ENCODE peak calls at places on chromosomes 1 and 21, in seven cellular contexts. X is colonic mucosa, W is H9, Z is heart right ventricle, J is activated B cell treated with CpG ODN at 0.5 μM for 24 hours, M is tibial artery, U is neural crest cell. H is an unnamed sample.

GRCh38 chr1:1337793-1338147 is 6.7 kb downstream of the TAS1R3 start:
- DNase-seq in X (peak; percentile 72), W (peak; percentile 73), Z (no peak), J (no peak), M (no peak), U (no peak), H (no peak)

GRCh38 chr1:223319373-223319772 is 44.6 kb downstream of the SUSD4 start:
- DNase-seq in X (no peak), W (no peak), Z (no peak), J (no peak), M (no peak), U (no peak), H (no peak)

GRCh38 chr1:77744576-77744975 is 15.1 kb downstream of the USP33 start:
- DNase-seq in X (no peak), W (no peak), Z (no peak), J (no peak), M (no peak), U (no peak), H (no peak)

GRCh38 chr1:227068883-227069282 is 128.8 kb downstream of the COQ8A start:
- DNase-seq in X (no peak), W (no peak), Z (no peak), J (no peak), M (no peak), U (no peak), H (no peak)

GRCh38 chr1:36008546-36009197 is 75.2 kb upstream of the TEKT2 start:
- DNase-seq in X (no peak), W (no peak), Z (no peak), J (no peak), M (no peak), U (no peak), H (no peak)

GRCh38 chr21:42388740-42389448 is 7.0 kb downstream of the TMPRSS3 start:
- DNase-seq in X (no peak), W (no peak), Z (no peak), J (no peak), M (no peak), U (no peak), H (no peak)

GRCh38 chr1:108610073-108610472 is 50.2 kb downstream of the EEIG2 start:
- DNase-seq in X (no peak), W (no peak), Z (peak; percentile 15), J (no peak), M (no peak), U (no peak), H (no peak)

GRCh38 chr21:46316708-46317324 is 6.9 kb downstream of the C21orf58 start:
- DNase-seq in X (no peak), W (no peak), Z (no peak), J (no peak), M (no peak), U (no peak), H (no peak)

GRCh38 chr21:14942801-14943490 is 121.9 kb downstream of the NRIP1 start:
- DNase-seq in X (no peak), W (no peak), Z (no peak), J (no peak), M (no peak), U (no peak), H (no peak)

GRCh38 chr1:7299994-7300393 is 471.1 kb upstream of the VAMP3 start:
- DNase-seq in X (peak; percentile 16), W (no peak), Z (no peak), J (no peak), M (no peak), U (no peak), H (no peak)

GRCh38 chr1:42035205-42035829 is 116.6 kb upstream of the HIVEP3 start:
- DNase-seq in X (peak; percentile 50), W (peak; percentile 74), Z (peak; percentile 59), J (no peak), M (peak; percentile 78), U (peak; percentile 13), H (no peak)

GRCh38 chr1:235843458-235843857 is 23.2 kb downstream of the LYST start:
- DNase-seq in X (peak; percentile 33), W (no peak), Z (no peak), J (no peak), M (no peak), U (no peak), H (no peak)

GRCh38 chr1:97567000-97567749 is 353.7 kb downstream of the DPYD start:
- DNase-seq in X (no peak), W (no peak), Z (no peak), J (no peak), M (no peak), U (no peak), H (no peak)

GRCh38 chr1:24318238-24318987 is 744 bp upstream of the GRHL3 start:
- DNase-seq in X (no peak), W (no peak), Z (no peak), J (no peak), M (no peak), U (no peak), H (no peak)

GRCh38 chr1:94753171-94753972 is 66.8 kb upstream of the SLC44A3 start:
- DNase-seq in X (no peak), W (no peak), Z (peak; percentile 62), J (no peak), M (no peak), U (no peak), H (no peak)

GRCh38 chr1:1833916-1834325 is 55.7 kb upstream of the NADK start:
- DNase-seq in X (no peak), W (no peak), Z (no peak), J (peak; percentile 48), M (peak; percentile 17), U (no peak), H (no peak)

GRCh38 chr1:96715482-96715881 is 6.1 kb upstream of the PTBP2 start:
- DNase-seq in X (no peak), W (peak; percentile 70), Z (no peak), J (no peak), M (no peak), U (no peak), H (no peak)

GRCh38 chr1:216903389-216903754 is 180.1 kb upstream of the ESRRG start:
- DNase-seq in X (no peak), W (no peak), Z (no peak), J (no peak), M (no peak), U (no peak), H (no peak)

GRCh38 chr1:239426821-239427495 is 40.6 kb downstream of the CHRM3 start:
- DNase-seq in X (no peak), W (no peak), Z (no peak), J (no peak), M (no peak), U (no peak), H (no peak)

GRCh38 chr1:33004628-33005027 is 32.1 kb downstream of the AK2 start:
- DNase-seq in X (no peak), W (no peak), Z (no peak), J (no peak), M (no peak), U (no peak), H (no peak)

DNA sequence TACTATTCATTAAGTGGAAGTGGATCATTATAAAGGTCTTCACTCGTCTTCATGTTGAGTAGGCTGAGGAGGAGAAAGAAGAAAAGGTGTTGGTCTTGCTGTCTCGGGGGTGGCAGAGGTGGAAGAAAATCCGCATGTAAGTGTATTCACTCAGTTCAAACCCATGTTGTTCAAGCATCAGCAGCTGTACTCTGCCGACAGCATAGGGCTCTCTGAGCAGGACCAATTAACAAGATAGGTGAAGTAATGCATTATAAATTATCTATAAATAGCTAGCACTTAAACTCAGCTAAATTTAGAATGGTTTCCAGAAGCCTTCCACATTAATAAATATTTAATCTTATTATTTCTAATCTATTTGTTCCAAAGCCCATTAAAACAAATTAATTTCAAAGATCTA is 116.8 kb downstream of the RGS2 start:
- DNase-seq in X (no peak), W (no peak), Z (no peak), J (no peak), M (no peak), U (no peak), H (no peak)
- TF ChIP-seq CTCF in X (no peak), W (no peak), Z (no peak), J (no peak), M (no peak), U (no peak), H (no peak)

GRCh38 chr1:207966521-207966920 is 55.6 kb upstream of the CD34 start:
- DNase-seq in X (no peak), W (no peak), Z (no peak), J (no peak), M (no peak), U (no peak), H (no peak)

GRCh38 chr1:207962716-207963428 is 51.9 kb upstream of the CD34 start:
- DNase-seq in X (peak; percentile 71), W (no peak), Z (peak; percentile 61), J (no peak), M (peak; percentile 76), U (no peak), H (no peak)

GRCh38 chr1:207965602-207966387 is 54.9 kb upstream of the CD34 start:
- DNase-seq in X (no peak), W (no peak), Z (no peak), J (no peak), M (no peak), U (no peak), H (no peak)

GRCh38 chr1:207964195-207964966 is 53.5 kb upstream of the CD34 start:
- DNase-seq in X (no peak), W (no peak), Z (no peak), J (no peak), M (no peak), U (no peak), H (no peak)

GRCh38 chr1:207963429-207964194 is 52.7 kb upstream of the CD34 start:
- DNase-seq in X (peak; percentile 88), W (peak; percentile 85), Z (peak; percentile 87), J (peak; percentile 89), M (peak; percentile 94), U (peak; percentile 96), H (peak; percentile 87)
- TF ChIP-seq CTCF in X (peak; percentile 99), W (peak; percentile 100), Z (peak; percentile 100), J (peak; percentile 54), M (peak; percentile 99), U (peak; percentile 98), H (no peak)

GRCh38 chr1:39266269-39266668 is 61.8 kb downstream of the MACF1 start:
- DNase-seq in X (no peak), W (no peak), Z (no peak), J (no peak), M (no peak), U (no peak), H (no peak)
- TF ChIP-seq CTCF in X (no peak), W (peak; percentile 39), Z (peak; percentile 22), J (no peak), M (no peak), U (no peak), H (no peak)

DNA sequence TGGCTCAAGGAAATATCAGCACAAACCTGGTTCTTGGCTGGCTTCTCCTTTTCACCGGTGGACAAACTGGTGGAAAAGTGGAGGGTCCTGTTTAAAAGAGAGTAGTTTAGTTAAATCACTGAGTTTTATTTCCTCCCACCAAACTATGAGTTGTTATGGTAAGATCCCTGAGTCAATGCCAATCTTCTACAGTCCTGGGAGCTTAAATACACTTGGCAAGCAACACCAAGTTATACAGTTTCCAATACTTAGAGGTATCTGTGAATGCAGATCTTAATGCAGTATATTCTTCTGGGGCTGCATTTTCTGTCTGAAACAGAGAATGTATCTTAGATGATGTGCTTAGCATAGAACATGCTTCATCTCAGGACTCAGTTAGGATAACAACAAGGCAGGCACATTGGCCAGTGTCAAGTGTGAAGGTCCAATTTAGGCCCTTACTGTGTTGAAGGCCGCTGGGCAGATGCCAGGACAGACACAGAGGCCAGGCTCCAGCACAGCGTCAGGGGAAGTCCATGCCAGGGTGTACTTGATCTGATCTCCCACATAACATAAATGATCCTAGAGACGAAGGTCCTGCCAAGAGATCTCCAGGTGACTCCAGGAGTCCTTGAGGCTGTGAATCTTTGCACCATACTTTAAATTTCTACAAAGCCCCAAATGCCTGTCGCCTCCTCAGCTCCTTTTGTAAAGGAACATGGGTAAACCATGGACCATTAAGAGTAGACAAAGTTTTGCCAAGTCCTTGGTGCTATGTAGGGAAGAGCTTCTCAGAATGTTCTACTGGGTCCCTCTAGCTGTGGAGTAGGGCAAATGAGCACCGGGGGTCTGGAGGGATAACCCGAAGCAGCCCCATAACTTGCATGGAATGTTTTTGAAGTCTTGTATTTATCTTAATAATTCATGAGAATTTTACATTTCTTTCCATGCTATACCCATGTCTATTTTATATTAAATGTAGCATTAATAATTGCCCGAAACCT is 76.8 kb downstream of the KCNJ15 start:
- DNase-seq in X (no peak), W (no peak), Z (no peak), J (no peak), M (peak; percentile 60), U (no peak), H (no peak)
- TF ChIP-seq CTCF in X (no peak), W (peak; percentile 61), Z (peak; percentile 46), J (no peak), M (no peak), U (no peak), H (no peak)

H was measured in omental fat pad.